ENCODE peak calls at places on chromosomes 1 and 21, in four cellular contexts. K, N, Y and Z are unnamed samples. For H3K9me3 and H3K4me1, the result is how much of the 10 kb centered on the place peaks cover.

GRCh38 chr1:246597340-246597739 is 31.1 kb downstream of the CNST start:
- DNase-seq in K (peak), Y (no peak), N (no peak), Z (no peak)

GRCh38 chr1:46682064-46682463 is 10.4 kb downstream of the TEX38 start:
- DNase-seq in K (no peak), N (no peak), Y (no peak), Z (no peak)

GRCh38 chr1:183264132-183264531 is 78.1 kb downstream of the LAMC2 start:
- DNase-seq in N (no peak), K (no peak), Y (no peak), Z (no peak)

GRCh38 chr21:44897326-44898010 is 23.2 kb downstream of the ITGB2 start:
- DNase-seq in N (no peak), Y (no peak), K (no peak), Z (peak)

GRCh38 chr1:109782514-109782913 is 18.8 kb upstream of the EPS8L3 start:
- DNase-seq in N (no peak), Y (no peak), K (no peak), Z (no peak)

GRCh38 chr1:23591460-23592208 is 32.3 kb upstream of the ID3 start:
- DNase-seq in N (no peak), K (peak), Y (no peak), Z (no peak)

GRCh38 chr1:178612261-178612660 is 99.4 kb downstream of the TEX35 start:
- DNase-seq in K (no peak), Y (no peak), N (no peak), Z (no peak)

GRCh38 chr1:6497215-6497866 is 5.9 kb upstream of the PLEKHG5 start:
- DNase-seq in N (no peak), K (no peak), Y (no peak), Z (no peak)

DNA sequence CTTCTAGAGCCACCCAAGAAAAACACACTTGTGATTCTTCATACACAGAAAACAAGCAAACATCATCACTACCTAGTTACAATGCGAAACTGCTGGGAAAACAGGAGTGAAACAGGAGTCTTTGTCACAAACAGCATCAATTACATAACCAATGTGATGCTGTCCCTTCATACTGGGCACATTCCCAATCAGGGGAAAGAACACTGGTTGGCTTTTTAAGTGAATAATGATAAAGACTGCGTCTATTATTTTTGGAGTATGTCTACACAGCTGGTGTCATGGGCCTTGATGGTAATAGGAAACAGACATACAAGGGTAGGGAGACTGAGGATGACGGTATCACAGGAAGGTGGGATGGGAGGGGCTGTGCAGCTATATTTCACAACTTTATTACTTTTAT is 43.3 kb downstream of the SIPA1L2 start:
- DNase-seq in K (no peak), Y (no peak), N (no peak), Z (no peak)
- H3K9me3 ChIP-seq in K (under half), Y (under half), N (under half), Z (under half)

GRCh38 chr1:43327549-43328292 is 9.9 kb upstream of the MPL start:
- DNase-seq in Y (no peak), N (no peak), K (no peak), Z (no peak)
- TF ChIP-seq SUZ12 in Y (no peak), N (no peak), K (no peak), Z (no peak)

GRCh38 chr21:42237161-42237560 is 18.2 kb downstream of the ABCG1 start:
- DNase-seq in K (no peak), N (no peak), Y (no peak), Z (no peak)
- H3K4me1 ChIP-seq in K (under half), N (under half), Y (half or more), Z (under half)

GRCh38 chr1:152546704-152547103 is 19.9 kb downstream of the LCE3E start:
- DNase-seq in K (no peak), Y (no peak), N (no peak), Z (no peak)

GRCh38 chr1:152539901-152540300 is 25.6 kb downstream of the CRCT1 start:
- DNase-seq in Y (no peak), K (no peak), N (no peak), Z (no peak)

DNA sequence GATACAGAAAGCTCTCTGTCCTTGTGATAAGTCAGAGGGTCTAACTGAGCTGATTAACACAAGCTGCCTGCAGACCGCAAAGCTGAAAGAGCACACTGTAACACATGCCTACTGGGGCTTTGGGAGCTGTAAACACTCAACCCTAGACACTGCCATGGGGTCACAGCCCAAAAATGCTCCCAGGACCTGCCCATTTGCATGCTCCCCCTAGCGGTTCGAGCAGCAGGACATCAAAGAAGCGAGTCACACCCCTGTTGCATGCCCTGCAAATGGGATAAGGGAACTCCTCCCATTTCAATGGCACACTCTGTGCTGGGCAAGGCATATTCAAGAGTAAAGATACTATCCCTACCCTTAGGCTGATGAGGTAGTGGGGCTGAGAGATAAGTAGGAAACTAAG is 22.8 kb downstream of the LCE3E start:
- DNase-seq in N (no peak), K (no peak), Y (no peak), Z (peak)
- H3K9me3 ChIP-seq in N (half or more), K (under half), Y (under half), Z (under half)

GRCh38 chr1:232894436-232894835 is 56.0 kb upstream of the NTPCR start:
- DNase-seq in K (no peak), N (no peak), Y (no peak), Z (no peak)
- TF ChIP-seq SUZ12 in K (no peak), N (no peak), Y (no peak), Z (no peak)

GRCh38 chr1:170704256-170704655 is 40.3 kb downstream of the PRRX1 start:
- DNase-seq in Y (no peak), K (no peak), N (no peak), Z (no peak)

GRCh38 chr1:170707959-170708666 is 44.2 kb downstream of the PRRX1 start:
- DNase-seq in K (peak), Y (no peak), N (no peak), Z (no peak)

GRCh38 chr1:170707116-170707515 is 43.2 kb downstream of the PRRX1 start:
- DNase-seq in N (no peak), K (no peak), Y (no peak), Z (no peak)

GRCh38 chr1:170701962-170702361 is 38.0 kb downstream of the PRRX1 start:
- DNase-seq in Y (no peak), K (no peak), N (no peak), Z (no peak)

GRCh38 chr1:170705981-170706380 is 42.0 kb downstream of the PRRX1 start:
- DNase-seq in K (no peak), N (no peak), Y (no peak), Z (no peak)
- H3K4me1 ChIP-seq in K (under half), N (under half), Y (under half), Z (under half)